ENCODE peak calls at places on chromosomes 5 and 9, in four cellular contexts. G is HCT116, J is neural progenitor cell, M is GM23338. U is an unnamed sample.

GRCh38 chr9:81599837-81600236 is 89.5 kb downstream of the TLE1 start:
- DNase-seq in M (no peak), J (no peak), G (no peak), U (no peak)

GRCh38 chr9:25681270-25681669 is 3.0 kb upstream of the TUSC1 start:
- DNase-seq in G (no peak), M (no peak), J (no peak), U (no peak)

GRCh38 chr5:141874262-141874964 is 3.8 kb downstream of the PCDH1 start:
- DNase-seq in M (no peak), J (peak; percentile 36), G (no peak), U (peak; percentile 57)

GRCh38 chr5:146027746-146028145 is 77.6 kb downstream of the PLAC8L1 start:
- DNase-seq in G (peak; percentile 78), J (no peak), M (no peak), U (peak; percentile 77)

GRCh38 chr5:134568761-134569725 is 43.6 kb downstream of the JADE2 start:
- DNase-seq in M (no peak), G (no peak), J (peak; percentile 47), U (no peak)

GRCh38 chr9:131728961-131729360 is 10.9 kb downstream of the RAPGEF1 start:
- DNase-seq in G (no peak), J (no peak), M (no peak), U (no peak)

GRCh38 chr5:1008451-1009358 is at the start of gene NKD2:
- DNase-seq in M (peak; percentile 69), J (peak; percentile 82), G (no peak), U (peak; percentile 81)

GRCh38 chr9:136558373-136558772 is 12.5 kb upstream of the NOTCH1 start:
- DNase-seq in G (no peak), J (no peak), M (no peak), U (no peak)

GRCh38 chr5:140345919-140346347 is 470 bp downstream of the HBEGF start:
- DNase-seq in M (peak; percentile 78), G (no peak), J (peak; percentile 85), U (peak; percentile 71)

GRCh38 chr9:122126340-122127333 is 32.9 kb downstream of the NDUFA8 start:
- DNase-seq in M (peak; percentile 86), J (peak; percentile 69), G (no peak), U (peak; percentile 41)

GRCh38 chr5:131142970-131143617 is 22.0 kb downstream of the HINT1 start:
- DNase-seq in M (no peak), G (no peak), J (no peak), U (no peak)

GRCh38 chr9:88976888-88977257 is 14.4 kb upstream of the S1PR3 start:
- DNase-seq in G (no peak), M (no peak), J (no peak), U (no peak)

GRCh38 chr5:127068771-127069330 is 4.5 kb downstream of the C5orf63 start:
- DNase-seq in M (no peak), J (no peak), G (no peak), U (no peak)

GRCh38 chr5:110335361-110336046 is 391.0 kb downstream of the TMEM232 start:
- DNase-seq in G (no peak), J (no peak), M (no peak), U (no peak)

GRCh38 chr9:73151653-73152382 is at the start of gene ANXA1:
- DNase-seq in M (peak; percentile 60), J (no peak), G (peak; percentile 89), U (peak; percentile 48)

GRCh38 chr9:27165670-27166069 is 56.6 kb downstream of the TEK start:
- DNase-seq in M (peak; percentile 68), G (no peak), J (peak; percentile 9), U (peak; percentile 12)

GRCh38 chr5:88734983-88735382 is 148.0 kb downstream of the MEF2C start:
- DNase-seq in J (no peak), G (no peak), M (no peak), U (no peak)

GRCh38 chr5:91065541-91065940 is 317.6 kb downstream of the ARRDC3 start:
- DNase-seq in J (no peak), G (no peak), M (no peak), U (no peak)

GRCh38 chr5:84568171-84568570 is 183.5 kb upstream of the EDIL3 start:
- DNase-seq in G (no peak), M (peak; percentile 30), J (no peak), U (no peak)

GRCh38 chr5:43941806-43942205 is 338.8 kb downstream of the NNT start:
- DNase-seq in J (no peak), G (no peak), M (no peak), U (no peak)

GRCh38 chr5:124239572-124239971 is 506.9 kb downstream of the ZNF608 start:
- DNase-seq in M (no peak), G (no peak), J (no peak), U (no peak)

GRCh38 chr9:114037249-114037648 is 40.9 kb downstream of the AMBP start:
- DNase-seq in M (no peak), J (no peak), G (no peak), U (no peak)

GRCh38 chr5:107743357-107744000 is 72.7 kb upstream of the EFNA5 start:
- DNase-seq in G (no peak), M (no peak), J (no peak), U (no peak)

GRCh38 chr9:37730840-37731239 is 22.8 kb upstream of the TRMT10B start:
- DNase-seq in M (no peak), G (no peak), J (peak; percentile 47), U (no peak)

GRCh38 chr5:139633295-139634027 is 14.7 kb upstream of the CXXC5 start:
- DNase-seq in G (no peak), M (peak; percentile 82), J (peak; percentile 81), U (peak; percentile 85)

GRCh38 chr5:55585266-55585610 is 50.5 kb upstream of the PLPP1 start:
- DNase-seq in G (no peak), M (no peak), J (no peak), U (no peak)

GRCh38 chr5:129745997-129746396 is 1.9 kb upstream of the MINAR2 start:
- DNase-seq in G (no peak), J (no peak), M (no peak), U (no peak)

GRCh38 chr5:73387630-73388370 is 60.8 kb downstream of the FOXD1 start:
- DNase-seq in J (no peak), G (no peak), M (no peak), U (no peak)

GRCh38 chr5:139903450-139903804 is 107.8 kb downstream of the PSD2 start:
- DNase-seq in G (no peak), M (peak; percentile 24), J (peak; percentile 30), U (no peak)

GRCh38 chr9:127067603-127068220 is 54.7 kb downstream of the ANGPTL2 start:
- DNase-seq in G (peak; percentile 43), J (no peak), M (peak; percentile 42), U (peak; percentile 51)

GRCh38 chr5:6633469-6634326 is 458 bp downstream of the SRD5A1 start:
- DNase-seq in G (no peak), J (peak; percentile 79), M (peak; percentile 51), U (peak; percentile 70)

DNA sequence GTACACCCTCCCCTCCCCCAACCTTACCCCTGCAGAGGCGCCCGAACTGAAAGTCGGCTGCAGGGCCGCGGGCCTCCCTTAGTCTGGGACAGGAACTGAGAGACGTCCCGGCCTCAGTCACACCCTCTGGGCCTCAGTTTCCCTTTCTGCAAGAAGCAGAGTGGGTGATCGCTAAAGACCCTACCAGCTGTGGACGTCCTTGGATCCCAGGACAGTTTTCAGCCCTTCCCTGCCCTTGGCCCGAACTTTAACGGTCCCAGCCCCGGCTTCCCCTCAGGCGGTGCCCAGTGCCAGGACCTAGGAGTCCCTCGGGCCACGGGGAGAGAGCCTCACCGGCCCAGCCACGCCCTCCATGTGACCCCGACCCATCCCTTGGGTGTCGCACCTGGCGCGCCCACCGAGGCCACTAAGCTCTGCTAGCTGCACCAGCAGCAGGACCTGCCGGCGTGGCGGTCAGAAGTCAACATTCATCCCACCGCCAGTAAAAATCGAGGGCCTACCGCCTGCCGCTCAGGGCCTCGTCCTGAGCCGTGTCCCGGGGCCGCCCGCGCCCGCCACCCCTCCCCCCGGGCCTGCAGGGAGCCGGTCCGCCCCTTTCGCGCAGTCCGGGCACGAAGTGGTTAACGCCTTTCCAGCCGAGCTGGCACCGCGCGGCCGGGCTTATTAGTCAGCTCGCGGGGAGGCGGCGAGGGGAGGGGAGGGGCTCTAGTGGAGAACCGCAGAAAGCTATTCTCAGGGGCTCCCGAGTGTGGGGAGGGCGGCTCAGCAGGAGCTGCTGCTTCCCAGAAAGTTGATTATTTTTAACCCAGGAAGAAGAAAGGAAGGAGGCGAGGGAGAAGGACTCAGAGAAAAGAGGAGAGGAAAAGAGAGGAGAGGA is 124.5 kb downstream of the C9orf50 start:
- DNase-seq in G (peak; percentile 72), J (peak; percentile 98), M (peak; percentile 98), U (peak; percentile 98)
- TF ChIP-seq EZH2phosphoT487 in G (no peak), J (peak; percentile 14), M (no peak), U (no peak)

DNA sequence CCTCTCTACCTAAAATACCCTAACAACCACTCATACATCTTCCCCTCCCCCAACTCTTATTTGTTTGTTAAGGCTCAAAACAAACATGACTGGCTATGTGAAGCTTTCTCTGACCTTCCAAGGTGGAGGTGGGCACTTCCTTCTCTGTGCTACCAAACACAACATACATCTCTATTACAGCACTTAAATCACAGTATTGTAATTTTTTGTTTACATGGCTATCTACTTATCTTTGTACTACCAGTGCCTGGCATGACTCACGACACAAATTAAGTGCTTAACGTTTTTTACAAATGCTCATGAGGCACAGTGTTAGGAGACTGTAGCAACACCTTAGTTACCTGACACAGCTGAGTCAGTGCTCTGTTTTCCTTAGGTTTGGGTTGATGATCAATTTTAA is 18.6 kb downstream of the HOMER1 start:
- DNase-seq in G (no peak), J (no peak), M (peak; percentile 43), U (peak; percentile 48)
- TF ChIP-seq EZH2phosphoT487 in G (no peak), J (no peak), M (no peak), U (no peak)

GRCh38 chr9:16135916-16136315 is 583.1 kb downstream of the CCDC171 start:
- DNase-seq in M (no peak), J (no peak), G (no peak), U (no peak)

GRCh38 chr9:16134351-16134750 is 581.5 kb downstream of the CCDC171 start:
- DNase-seq in J (no peak), M (no peak), G (no peak), U (no peak)

GRCh38 chr9:16138961-16139441 is 586.2 kb downstream of the CCDC171 start:
- DNase-seq in J (no peak), M (no peak), G (no peak), U (no peak)

GRCh38 chr9:16138561-16138960 is 585.7 kb downstream of the CCDC171 start:
- DNase-seq in M (no peak), G (no peak), J (no peak), U (no peak)

GRCh38 chr9:16136961-16137360 is 584.1 kb downstream of the CCDC171 start:
- DNase-seq in G (no peak), J (no peak), M (no peak), U (no peak)
- TF ChIP-seq EZH2phosphoT487 in G (no peak), J (no peak), M (no peak), U (no peak)

GRCh38 chr5:22625451-22625850 is 227.7 kb downstream of the CDH12 start:
- DNase-seq in M (no peak), J (no peak), G (no peak), U (no peak)

GRCh38 chr5:22631683-22632082 is 221.5 kb downstream of the CDH12 start:
- DNase-seq in M (peak; percentile 56), G (no peak), J (no peak), U (no peak)

GRCh38 chr5:22621084-22621483 is 232.1 kb downstream of the CDH12 start:
- DNase-seq in J (no peak), M (peak; percentile 78), G (no peak), U (no peak)

DNA sequence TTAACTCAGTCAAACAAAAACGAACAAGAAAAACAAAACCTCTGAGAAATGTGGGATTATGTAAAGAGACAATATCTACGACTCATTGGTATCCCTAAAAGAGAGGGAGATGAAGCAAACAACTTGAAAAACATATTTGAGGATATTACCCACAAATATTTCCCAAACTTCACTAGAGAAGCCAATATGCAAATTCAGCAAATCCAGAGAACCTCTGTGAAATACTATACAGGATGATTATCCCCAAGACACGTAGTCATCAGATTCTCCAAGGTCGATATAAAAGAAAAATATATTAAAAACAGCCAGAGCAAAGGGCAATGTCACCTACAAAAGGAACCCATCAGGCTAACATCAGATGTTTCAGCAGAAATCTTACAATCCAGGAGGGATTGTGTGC is 226.1 kb downstream of the CDH12 start:
- DNase-seq in J (no peak), M (no peak), G (no peak), U (no peak)
- TF ChIP-seq EZH2phosphoT487 in J (no peak), M (no peak), G (no peak), U (no peak)